ENCODE peak calls at places on chromosome 6, in four cellular contexts. F is WTC11, Q is A549, X is HepG2. V is an unnamed sample.

GRCh38 chr6:52937908-52938307 is 28.4 kb upstream of the GSTA3 start:
- DNase-seq in F (no peak), Q (no peak), X (no peak), V (no peak)

GRCh38 chr6:33777716-33778474 is 11.0 kb downstream of the LEMD2 start:
- DNase-seq in F (no peak), Q (no peak), X (no peak), V (no peak)

GRCh38 chr6:46909371-46909770 is 12.4 kb downstream of the ADGRF5 start:
- DNase-seq in F (peak), Q (no peak), X (no peak), V (no peak)

GRCh38 chr6:113763883-113764282 is 93.3 kb upstream of the MARCKS start:
- DNase-seq in F (no peak), Q (peak), X (no peak), V (no peak)

GRCh38 chr6:112037783-112038216 is 16.1 kb upstream of the CCN6 start:
- DNase-seq in F (no peak), Q (peak), X (no peak), V (no peak)

GRCh38 chr6:78589426-78589825 is 277.9 kb upstream of the IRAK1BP1 start:
- DNase-seq in F (no peak), Q (no peak), X (no peak), V (no peak)

GRCh38 chr6:134005824-134006223 is 46.6 kb downstream of the SLC2A12 start:
- DNase-seq in F (no peak), Q (no peak), X (no peak), V (no peak)

GRCh38 chr6:117483645-117484016 is 1.2 kb downstream of the DCBLD1 start:
- DNase-seq in F (no peak), Q (no peak), X (peak), V (no peak)

GRCh38 chr6:100344761-100345160 is 120.0 kb downstream of the SIM1 start:
- DNase-seq in F (no peak), Q (no peak), X (no peak), V (no peak)

GRCh38 chr6:138374815-138375214 is 2.9 kb upstream of the SMIM28 start:
- DNase-seq in F (no peak), Q (no peak), X (no peak), V (no peak)

GRCh38 chr6:138267971-138268895 is 49.9 kb upstream of the PBOV1 start:
- DNase-seq in F (no peak), Q (no peak), X (peak), V (no peak)

GRCh38 chr6:45532626-45533258 is 155.0 kb upstream of the SUPT3H start:
- DNase-seq in F (no peak), Q (no peak), X (no peak), V (no peak)

GRCh38 chr6:166618866-166619761 is 7.9 kb downstream of the RPS6KA2 start:
- DNase-seq in F (no peak), Q (no peak), X (no peak), V (no peak)

GRCh38 chr6:53526000-53526399 is 18.9 kb downstream of the GCLC start:
- DNase-seq in F (no peak), Q (no peak), X (no peak), V (no peak)

GRCh38 chr6:117548797-117549301 is 53.5 kb downstream of the GOPC start:
- DNase-seq in F (no peak), Q (no peak), X (peak), V (no peak)

GRCh38 chr6:6177754-6178153 is 142.7 kb downstream of the F13A1 start:
- DNase-seq in F (no peak), Q (no peak), X (no peak), V (no peak)

GRCh38 chr6:36329798-36330291 is 6.8 kb downstream of the BNIP5 start:
- DNase-seq in F (peak), Q (no peak), X (no peak), V (peak)

GRCh38 chr6:16333580-16333979 is 95.2 kb downstream of the GMPR start:
- DNase-seq in F (no peak), Q (no peak), X (no peak), V (no peak)

GRCh38 chr6:139580592-139581484 is 206.4 kb upstream of the CITED2 start:
- DNase-seq in F (no peak), Q (no peak), X (no peak), V (no peak)

GRCh38 chr6:1037430-1037829 is 274.5 kb upstream of the FOXQ1 start:
- DNase-seq in F (no peak), Q (no peak), X (no peak), V (no peak)

GRCh38 chr6:52649521-52649920 is 21.4 kb upstream of the TMEM14A start:
- DNase-seq in F (no peak), Q (no peak), X (no peak), V (no peak)

GRCh38 chr6:3280091-3280490 is 21.3 kb downstream of the PSMG4 start:
- DNase-seq in F (no peak), Q (no peak), X (no peak), V (no peak)

GRCh38 chr6:166515072-166515810 is 71.2 kb downstream of the RAMACL start:
- DNase-seq in F (no peak), Q (peak), X (peak), V (peak)

GRCh38 chr6:131125431-131125830 is 9.8 kb upstream of the AKAP7 start:
- DNase-seq in F (no peak), Q (no peak), X (no peak), V (no peak)

GRCh38 chr6:33073431-33073871 is at the start of gene HLA-DPA1:
- DNase-seq in F (no peak), Q (peak), X (no peak), V (no peak)

GRCh38 chr6:156777866-156778614 is 862 bp downstream of the ARID1B start:
- DNase-seq in F (peak), Q (peak), X (peak), V (peak)
- TF ChIP-seq NR3C1 in F (no peak), Q (no peak), X (no peak), V (no peak)

GRCh38 chr6:157070403-157071107 is 252.8 kb downstream of the TMEM242 start:
- DNase-seq in F (no peak), Q (no peak), X (no peak), V (no peak)
- TF ChIP-seq NR3C1 in F (no peak), Q (no peak), X (no peak), V (no peak)

GRCh38 chr6:14661188-14661587 is 543.6 kb downstream of the CD83 start:
- DNase-seq in F (no peak), Q (no peak), X (no peak), V (no peak)
- TF ChIP-seq NR3C1 in F (no peak), Q (no peak), X (no peak), V (no peak)

GRCh38 chr6:67898875-67899274 is 736.2 kb upstream of the ADGRB3 start:
- DNase-seq in F (no peak), Q (no peak), X (no peak), V (peak)
- TF ChIP-seq NR3C1 in F (no peak), Q (no peak), X (no peak), V (no peak)

GRCh38 chr6:80254716-80255115 is 148.2 kb downstream of the BCKDHB start:
- DNase-seq in F (no peak), Q (no peak), X (peak), V (no peak)

GRCh38 chr6:80263603-80264002 is 157.1 kb downstream of the BCKDHB start:
- DNase-seq in F (no peak), Q (no peak), X (no peak), V (no peak)

DNA sequence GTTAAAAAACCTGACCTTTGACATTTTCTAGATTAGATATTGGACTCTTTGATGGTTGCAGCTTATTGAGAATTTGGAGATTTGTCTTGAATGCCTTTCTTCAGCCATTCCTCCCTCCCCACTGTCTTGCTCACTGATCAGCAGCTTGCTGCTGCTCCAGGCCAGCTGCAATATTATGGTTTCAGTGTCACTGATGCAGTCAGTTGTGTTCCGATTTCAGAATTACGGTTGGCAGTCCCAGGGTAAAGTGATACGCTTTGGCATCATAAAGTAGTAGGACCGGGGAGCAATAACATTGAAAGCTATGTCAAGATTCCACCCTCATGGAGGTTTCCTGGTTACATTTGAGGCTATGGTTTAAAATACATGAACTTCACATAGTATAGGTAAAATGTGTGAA is 152.6 kb downstream of the BCKDHB start:
- DNase-seq in F (no peak), Q (no peak), X (no peak), V (no peak)
- TF ChIP-seq NR3C1 in F (no peak), Q (no peak), X (no peak), V (no peak)

GRCh38 chr6:41022294-41022693 is 16.7 kb downstream of the UNC5CL start:
- DNase-seq in F (no peak), Q (no peak), X (no peak), V (no peak)
- TF ChIP-seq NR3C1 in F (no peak), Q (no peak), X (no peak), V (no peak)

GRCh38 chr6:14276667-14277404 is 159.3 kb downstream of the CD83 start:
- DNase-seq in F (no peak), Q (no peak), X (no peak), V (no peak)
- TF ChIP-seq NR3C1 in F (no peak), Q (no peak), X (no peak), V (no peak)

DNA sequence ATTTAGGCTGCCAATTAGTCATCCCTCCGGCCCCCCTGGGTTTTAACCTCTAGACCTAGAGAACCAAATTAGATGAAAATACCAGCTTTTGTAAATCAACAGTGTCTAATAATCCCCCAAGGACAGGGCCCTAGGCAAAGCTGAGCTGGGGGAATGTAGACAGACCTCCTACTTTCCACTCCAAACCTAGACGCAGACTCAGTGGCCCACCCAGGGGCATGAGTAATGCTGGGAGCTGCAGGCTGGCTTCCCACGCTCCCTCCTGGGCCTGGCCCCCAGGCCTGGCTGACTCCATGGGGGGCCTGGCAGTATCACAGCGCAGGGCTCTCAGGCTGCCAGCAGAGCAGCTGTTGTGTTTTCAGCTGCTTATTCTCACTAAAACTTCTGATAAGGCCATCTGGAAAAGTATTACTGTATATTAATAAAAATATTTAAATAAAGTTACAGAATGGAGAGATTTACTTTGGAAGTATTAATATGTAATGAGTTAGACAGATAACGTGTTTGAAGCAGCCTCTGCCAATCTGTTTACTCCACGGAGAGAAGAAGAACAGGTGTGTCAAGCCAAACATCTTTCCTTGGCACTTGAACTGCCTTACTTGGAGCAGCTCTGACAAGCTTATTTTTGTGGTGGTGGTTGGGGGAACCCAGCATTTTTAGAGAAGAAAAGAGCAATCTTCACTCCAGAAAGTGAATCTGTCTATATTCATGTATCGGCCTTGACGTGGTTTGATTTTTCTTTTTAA is 144.0 kb upstream of the AGPAT4 start:
- DNase-seq in F (no peak), Q (no peak), X (no peak), V (no peak)
- TF ChIP-seq NR3C1 in F (no peak), Q (no peak), X (no peak), V (no peak)

V was measured in K562.